ENCODE peak calls at places on chromosomes 16 and 17, in nine cellular contexts. One of them, this sample, is unnamed.

GRCh38 chr17:59365383-59365981 is 34.0 kb downstream of the YPEL2 start:
- DNase-seq in NAMALWA: peak
- DNase-seq in naive B cell: peak
- DNase-seq in colonic mucosa: no peak
- DNase-seq in RCC 7860: no peak
- DNase-seq in stimulated activated CD8-positive, alpha-beta memory T cell treated with anti-CD3 and anti-CD28 coated beads, Interleukin-15, amount 100 ng/mL, for 24 hours: no peak
- DNase-seq in stimulated activated CD4-positive, alpha-beta T cell treated with anti-CD3 and anti-CD28 coated beads, Interleukin-12 subunit alpha, Interleukin-12 subunit beta, amount 100 ng/mL, for 4 hours: no peak
- DNase-seq in EL: no peak
- DNase-seq in NCI-H510A treated with DMSO at 0.1 percent for 48 hours: peak
- DNase-seq in this sample: no peak

GRCh38 chr16:23509441-23509754 is 896 bp downstream of the GGA2 start:
- DNase-seq in NCI-H510A treated with DMSO at 0.1 percent for 48 hours: no peak
- DNase-seq in naive B cell: no peak
- DNase-seq in RCC 7860: no peak
- DNase-seq in EL: peak
- DNase-seq in NAMALWA: peak
- DNase-seq in stimulated activated CD4-positive, alpha-beta T cell treated with anti-CD3 and anti-CD28 coated beads, Interleukin-12 subunit alpha, Interleukin-12 subunit beta, amount 100 ng/mL, for 4 hours: no peak
- DNase-seq in stimulated activated CD8-positive, alpha-beta memory T cell treated with anti-CD3 and anti-CD28 coated beads, Interleukin-15, amount 100 ng/mL, for 24 hours: no peak
- DNase-seq in colonic mucosa: no peak
- DNase-seq in this sample: no peak

GRCh38 chr17:49361129-49361901 is 735 bp downstream of the ZNF652 start:
- DNase-seq in EL: peak
- DNase-seq in stimulated activated CD8-positive, alpha-beta memory T cell treated with anti-CD3 and anti-CD28 coated beads, Interleukin-15, amount 100 ng/mL, for 24 hours: peak
- DNase-seq in NCI-H510A treated with DMSO at 0.1 percent for 48 hours: peak
- DNase-seq in RCC 7860: peak
- DNase-seq in NAMALWA: peak
- DNase-seq in colonic mucosa: peak
- DNase-seq in stimulated activated CD4-positive, alpha-beta T cell treated with anti-CD3 and anti-CD28 coated beads, Interleukin-12 subunit alpha, Interleukin-12 subunit beta, amount 100 ng/mL, for 4 hours: peak
- DNase-seq in naive B cell: peak
- DNase-seq in this sample: no peak

GRCh38 chr17:5911919-5912318 is 158.3 kb upstream of the WSCD1 start:
- DNase-seq in colonic mucosa: no peak
- DNase-seq in naive B cell: no peak
- DNase-seq in RCC 7860: no peak
- DNase-seq in stimulated activated CD4-positive, alpha-beta T cell treated with anti-CD3 and anti-CD28 coated beads, Interleukin-12 subunit alpha, Interleukin-12 subunit beta, amount 100 ng/mL, for 4 hours: no peak
- DNase-seq in NCI-H510A treated with DMSO at 0.1 percent for 48 hours: no peak
- DNase-seq in stimulated activated CD8-positive, alpha-beta memory T cell treated with anti-CD3 and anti-CD28 coated beads, Interleukin-15, amount 100 ng/mL, for 24 hours: no peak
- DNase-seq in EL: no peak
- DNase-seq in NAMALWA: no peak
- DNase-seq in this sample: no peak

GRCh38 chr16:574021-574760 is 4.4 kb downstream of the PIGQ start:
- DNase-seq in NCI-H510A treated with DMSO at 0.1 percent for 48 hours: no peak
- DNase-seq in EL: no peak
- DNase-seq in RCC 7860: no peak
- DNase-seq in colonic mucosa: no peak
- DNase-seq in NAMALWA: no peak
- DNase-seq in stimulated activated CD4-positive, alpha-beta T cell treated with anti-CD3 and anti-CD28 coated beads, Interleukin-12 subunit alpha, Interleukin-12 subunit beta, amount 100 ng/mL, for 4 hours: no peak
- DNase-seq in stimulated activated CD8-positive, alpha-beta memory T cell treated with anti-CD3 and anti-CD28 coated beads, Interleukin-15, amount 100 ng/mL, for 24 hours: no peak
- DNase-seq in naive B cell: no peak
- DNase-seq in this sample: no peak

GRCh38 chr17:17455173-17455572 is 21.6 kb upstream of the MED9 start:
- DNase-seq in stimulated activated CD8-positive, alpha-beta memory T cell treated with anti-CD3 and anti-CD28 coated beads, Interleukin-15, amount 100 ng/mL, for 24 hours: no peak
- DNase-seq in naive B cell: no peak
- DNase-seq in NCI-H510A treated with DMSO at 0.1 percent for 48 hours: no peak
- DNase-seq in NAMALWA: no peak
- DNase-seq in stimulated activated CD4-positive, alpha-beta T cell treated with anti-CD3 and anti-CD28 coated beads, Interleukin-12 subunit alpha, Interleukin-12 subunit beta, amount 100 ng/mL, for 4 hours: no peak
- DNase-seq in colonic mucosa: no peak
- DNase-seq in RCC 7860: no peak
- DNase-seq in EL: no peak
- DNase-seq in this sample: no peak

GRCh38 chr16:69494993-69495392 is 70.6 kb downstream of the CYB5B start:
- DNase-seq in EL: peak
- DNase-seq in RCC 7860: no peak
- DNase-seq in stimulated activated CD4-positive, alpha-beta T cell treated with anti-CD3 and anti-CD28 coated beads, Interleukin-12 subunit alpha, Interleukin-12 subunit beta, amount 100 ng/mL, for 4 hours: no peak
- DNase-seq in NCI-H510A treated with DMSO at 0.1 percent for 48 hours: no peak
- DNase-seq in naive B cell: no peak
- DNase-seq in NAMALWA: peak
- DNase-seq in colonic mucosa: peak
- DNase-seq in stimulated activated CD8-positive, alpha-beta memory T cell treated with anti-CD3 and anti-CD28 coated beads, Interleukin-15, amount 100 ng/mL, for 24 hours: no peak
- DNase-seq in this sample: no peak

GRCh38 chr17:76138234-76138895 is 2.7 kb downstream of the FOXJ1 start:
- DNase-seq in naive B cell: no peak
- DNase-seq in stimulated activated CD8-positive, alpha-beta memory T cell treated with anti-CD3 and anti-CD28 coated beads, Interleukin-15, amount 100 ng/mL, for 24 hours: no peak
- DNase-seq in NAMALWA: no peak
- DNase-seq in colonic mucosa: no peak
- DNase-seq in NCI-H510A treated with DMSO at 0.1 percent for 48 hours: peak
- DNase-seq in RCC 7860: peak
- DNase-seq in EL: no peak
- DNase-seq in stimulated activated CD4-positive, alpha-beta T cell treated with anti-CD3 and anti-CD28 coated beads, Interleukin-12 subunit alpha, Interleukin-12 subunit beta, amount 100 ng/mL, for 4 hours: no peak
- DNase-seq in this sample: no peak

GRCh38 chr16:19810817-19811731 is 73.6 kb downstream of the GPRC5B start:
- DNase-seq in EL: peak
- DNase-seq in stimulated activated CD8-positive, alpha-beta memory T cell treated with anti-CD3 and anti-CD28 coated beads, Interleukin-15, amount 100 ng/mL, for 24 hours: no peak
- DNase-seq in RCC 7860: peak
- DNase-seq in NCI-H510A treated with DMSO at 0.1 percent for 48 hours: no peak
- DNase-seq in NAMALWA: no peak
- DNase-seq in stimulated activated CD4-positive, alpha-beta T cell treated with anti-CD3 and anti-CD28 coated beads, Interleukin-12 subunit alpha, Interleukin-12 subunit beta, amount 100 ng/mL, for 4 hours: no peak
- DNase-seq in naive B cell: no peak
- DNase-seq in colonic mucosa: no peak
- DNase-seq in this sample: no peak

GRCh38 chr17:61208301-61209098 is 191.1 kb upstream of the TBX2 start:
- DNase-seq in NCI-H510A treated with DMSO at 0.1 percent for 48 hours: peak
- DNase-seq in NAMALWA: no peak
- DNase-seq in colonic mucosa: no peak
- DNase-seq in stimulated activated CD4-positive, alpha-beta T cell treated with anti-CD3 and anti-CD28 coated beads, Interleukin-12 subunit alpha, Interleukin-12 subunit beta, amount 100 ng/mL, for 4 hours: no peak
- DNase-seq in stimulated activated CD8-positive, alpha-beta memory T cell treated with anti-CD3 and anti-CD28 coated beads, Interleukin-15, amount 100 ng/mL, for 24 hours: no peak
- DNase-seq in EL: peak
- DNase-seq in naive B cell: no peak
- DNase-seq in RCC 7860: peak
- DNase-seq in this sample: no peak